ENCODE peak calls at places on chromosomes 13 and 19, in seven cellular contexts. S, Q, V, D, Z, T and H are unnamed samples.

GRCh38 chr19:3506384-3507340 is 551 bp downstream of the FZR1 start:
- DNase-seq in Z (no peak), T (no peak), S (peak), Q (no peak), V (peak), D (no peak), H (no peak)

GRCh38 chr13:31749929-31750328 is 10.6 kb downstream of the RXFP2 start:
- DNase-seq in Q (no peak), V (no peak), T (no peak), S (no peak), Z (no peak), D (no peak), H (no peak)

GRCh38 chr13:30585748-30586262 is 31.9 kb upstream of the USPL1 start:
- DNase-seq in Q (no peak), T (no peak), D (no peak), Z (no peak), V (no peak), S (no peak), H (no peak)

GRCh38 chr13:44032801-44033200 is 153.1 kb downstream of the LACC1 start:
- DNase-seq in Z (no peak), T (no peak), V (no peak), Q (no peak), S (no peak), D (no peak), H (no peak)

GRCh38 chr19:18107235-18108083 is 9.9 kb downstream of the MAST3 start:
- DNase-seq in Z (no peak), S (peak), D (no peak), T (no peak), V (no peak), Q (no peak), H (no peak)

GRCh38 chr19:32387701-32388392 is 17.7 kb upstream of the DPY19L3 start:
- DNase-seq in V (no peak), S (no peak), Z (no peak), Q (no peak), D (no peak), T (no peak), H (no peak)

GRCh38 chr13:96216543-96216942 is 126.6 kb downstream of the HS6ST3 start:
- DNase-seq in Z (no peak), Q (no peak), V (no peak), D (no peak), T (no peak), S (no peak), H (no peak)

GRCh38 chr19:16022251-16022650 is 54.0 kb upstream of the TPM4 start:
- DNase-seq in S (no peak), Z (no peak), D (no peak), T (no peak), Q (no peak), V (no peak), H (no peak)

GRCh38 chr13:45615501-45616101 is at the start of gene ERICH6B:
- DNase-seq in T (no peak), Z (no peak), D (peak), Q (no peak), S (no peak), V (no peak), H (no peak)

GRCh38 chr13:45527699-45528462 is 63.1 kb downstream of the COG3 start:
- DNase-seq in S (no peak), T (peak), V (no peak), Q (no peak), D (no peak), Z (no peak), H (no peak)

GRCh38 chr19:15640294-15640903 is at the start of gene CYP4F3:
- DNase-seq in S (peak), V (peak), D (no peak), Q (no peak), T (peak), Z (peak), H (no peak)

GRCh38 chr13:80251403-80251802 is 89.5 kb downstream of the SPRY2 start:
- DNase-seq in D (no peak), Q (no peak), Z (no peak), T (no peak), V (no peak), S (no peak), H (no peak)

GRCh38 chr19:28427256-28428083 is 785.5 kb downstream of the UQCRFS1 start:
- DNase-seq in Z (no peak), T (no peak), Q (no peak), V (no peak), D (no peak), S (no peak), H (no peak)

GRCh38 chr19:51296331-51297093 is 14.9 kb upstream of the IGLON5 start:
- DNase-seq in T (peak), V (peak), S (peak), Q (no peak), Z (no peak), D (no peak), H (no peak)

GRCh38 chr19:53936035-53936434 is 26.7 kb upstream of the CACNG8 start:
- DNase-seq in Z (no peak), Q (no peak), D (no peak), S (no peak), V (no peak), T (no peak), H (no peak)

GRCh38 chr19:13051581-13052165 is 51.0 kb downstream of the LYL1 start:
- DNase-seq in S (no peak), Q (no peak), V (peak), Z (no peak), D (no peak), T (peak), H (no peak)

GRCh38 chr19:16737909-16738308 is 18.3 kb downstream of the NWD1 start:
- DNase-seq in V (no peak), S (no peak), Z (no peak), D (no peak), Q (no peak), T (peak), H (no peak)

GRCh38 chr19:16888629-16889371 is at the start of gene F2RL3:
- DNase-seq in D (no peak), V (peak), S (peak), T (no peak), Z (no peak), Q (no peak), H (no peak)

GRCh38 chr19:4472174-4472974 is at the start of gene HDGFL2:
- DNase-seq in Z (no peak), V (peak), T (no peak), S (no peak), Q (no peak), D (no peak), H (no peak)

GRCh38 chr19:50909240-50910070 is 1.7 kb downstream of the KLK4 start:
- DNase-seq in V (peak), D (peak), Z (peak), Q (no peak), T (peak), S (peak), H (no peak)

GRCh38 chr13:103157434-103158145 is 91.4 kb upstream of the SLC10A2 start:
- DNase-seq in Z (no peak), S (no peak), V (no peak), D (no peak), Q (no peak), T (no peak), H (no peak)

GRCh38 chr13:72489751-72490150 is 237.7 kb downstream of the MZT1 start:
- DNase-seq in D (no peak), T (no peak), Z (no peak), V (no peak), S (no peak), Q (no peak), H (no peak)

GRCh38 chr13:111961236-111961635 is 105.7 kb upstream of the SOX1 start:
- DNase-seq in T (no peak), V (no peak), S (no peak), Z (no peak), D (no peak), Q (no peak), H (no peak)
- TF ChIP-seq SIN3A in T (no peak), V (no peak), S (no peak), Z (no peak), D (no peak), Q (no peak), H (no peak)

DNA sequence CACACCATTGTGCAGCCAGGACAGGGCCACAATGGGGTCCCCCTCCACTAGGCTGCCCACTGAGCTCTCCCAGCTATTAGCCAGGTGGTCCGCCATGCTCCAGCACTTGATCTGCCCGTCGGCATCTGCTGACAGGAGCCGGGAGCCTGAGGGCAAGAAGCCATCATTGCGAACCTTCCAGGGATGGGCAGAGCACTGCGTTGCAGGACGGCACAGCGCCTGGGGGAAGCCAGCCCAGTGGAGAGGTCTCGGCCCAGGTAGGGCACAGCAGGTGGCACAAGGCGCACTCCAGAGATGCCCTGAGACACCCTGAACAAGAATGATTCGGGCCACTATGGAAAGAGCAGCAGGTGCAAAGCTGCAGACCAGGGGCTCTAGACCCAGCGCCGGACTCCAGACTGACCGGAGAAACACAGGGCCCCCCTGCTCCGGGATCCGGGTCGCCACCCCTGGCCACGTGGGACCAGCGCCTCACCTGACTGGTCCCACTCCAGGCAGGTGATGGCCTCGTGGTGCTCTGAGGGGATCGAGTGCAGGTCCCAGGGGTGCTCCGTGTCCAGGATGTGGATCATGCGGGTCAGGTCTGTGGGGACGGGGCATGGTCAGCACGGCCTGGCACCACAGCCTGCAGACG is 3.2 kb downstream of the MED16 start:
- DNase-seq in V (no peak), S (no peak), D (no peak), Z (no peak), Q (no peak), T (no peak), H (no peak)
- H3K27ac ChIP-seq in V (no peak), S (no peak), D (no peak), Z (no peak), Q (no peak), T (no peak), H (no peak)

GRCh38 chr19:33413868-33414666 is 40.6 kb downstream of the CEBPG start:
- DNase-seq in D (no peak), Q (no peak), T (no peak), Z (no peak), V (no peak), S (peak), H (no peak)

GRCh38 chr19:33417751-33418150 is 44.2 kb downstream of the CEBPG start:
- DNase-seq in T (no peak), Q (no peak), D (no peak), V (no peak), S (no peak), Z (no peak), H (no peak)

GRCh38 chr19:33418461-33418860 is 45.0 kb downstream of the CEBPG start:
- DNase-seq in Q (no peak), T (no peak), D (no peak), V (no peak), S (no peak), Z (no peak), H (no peak)

GRCh38 chr19:33414667-33415605 is 41.4 kb downstream of the CEBPG start:
- DNase-seq in Z (no peak), S (no peak), Q (no peak), D (no peak), T (no peak), V (no peak), H (no peak)

DNA sequence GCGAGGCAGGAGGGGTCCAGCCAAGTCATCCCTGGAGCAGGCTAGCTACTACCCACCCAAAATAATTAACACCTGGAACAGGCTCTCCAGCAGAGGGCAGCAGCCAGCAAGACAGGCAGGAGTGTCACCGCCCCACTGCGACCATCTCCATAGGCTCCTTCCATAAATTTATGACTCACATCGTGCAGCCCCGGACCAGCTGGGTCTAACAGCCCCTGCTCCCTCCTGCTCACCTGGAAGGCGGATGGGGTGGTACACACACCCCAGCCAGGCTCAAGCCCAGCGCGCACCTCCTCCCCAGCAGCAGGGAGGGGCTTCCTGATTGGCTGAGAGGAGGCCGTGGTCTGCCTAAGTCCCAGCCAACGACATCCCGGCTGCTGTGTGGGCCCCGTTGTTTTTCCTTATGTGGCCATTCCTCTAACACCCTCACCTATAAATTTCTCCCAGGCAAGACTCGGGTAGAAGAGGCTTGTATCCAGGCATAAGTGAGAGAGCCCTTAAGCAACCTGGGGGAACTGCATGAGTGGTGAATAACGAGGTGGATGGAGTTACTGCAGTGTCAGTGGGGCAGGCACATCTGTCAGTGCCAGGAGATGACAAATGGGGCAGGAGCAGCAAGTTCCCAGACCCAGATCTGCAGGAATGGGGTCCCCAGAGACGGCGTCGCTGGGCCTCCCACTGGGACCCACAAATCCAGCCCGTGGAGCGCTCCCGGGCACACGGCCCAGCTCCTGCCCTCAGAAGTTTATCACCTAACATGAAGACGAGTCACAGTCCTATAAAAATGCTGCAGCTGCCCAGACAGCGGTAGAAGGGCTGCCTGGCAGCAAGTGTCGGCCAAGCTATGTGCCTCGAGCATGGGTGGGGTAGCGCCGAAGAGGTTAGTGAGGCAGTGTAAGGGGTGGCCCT is 43.1 kb downstream of the CEBPG start:
- DNase-seq in T (peak), S (peak), V (peak), Z (peak), D (peak), Q (no peak), H (no peak)
- TF ChIP-seq SIN3A in T (no peak), S (no peak), V (no peak), Z (no peak), D (no peak), Q (no peak), H (no peak)

GRCh38 chr19:45103200-45103624 is 10.2 kb downstream of the PPP1R37 start:
- DNase-seq in T (no peak), Z (no peak), S (no peak), Q (no peak), D (no peak), V (no peak), H (no peak)
- H3K27ac ChIP-seq in T (peak), Z (no peak), S (no peak), Q (no peak), D (no peak), V (no peak), H (no peak)

DNA sequence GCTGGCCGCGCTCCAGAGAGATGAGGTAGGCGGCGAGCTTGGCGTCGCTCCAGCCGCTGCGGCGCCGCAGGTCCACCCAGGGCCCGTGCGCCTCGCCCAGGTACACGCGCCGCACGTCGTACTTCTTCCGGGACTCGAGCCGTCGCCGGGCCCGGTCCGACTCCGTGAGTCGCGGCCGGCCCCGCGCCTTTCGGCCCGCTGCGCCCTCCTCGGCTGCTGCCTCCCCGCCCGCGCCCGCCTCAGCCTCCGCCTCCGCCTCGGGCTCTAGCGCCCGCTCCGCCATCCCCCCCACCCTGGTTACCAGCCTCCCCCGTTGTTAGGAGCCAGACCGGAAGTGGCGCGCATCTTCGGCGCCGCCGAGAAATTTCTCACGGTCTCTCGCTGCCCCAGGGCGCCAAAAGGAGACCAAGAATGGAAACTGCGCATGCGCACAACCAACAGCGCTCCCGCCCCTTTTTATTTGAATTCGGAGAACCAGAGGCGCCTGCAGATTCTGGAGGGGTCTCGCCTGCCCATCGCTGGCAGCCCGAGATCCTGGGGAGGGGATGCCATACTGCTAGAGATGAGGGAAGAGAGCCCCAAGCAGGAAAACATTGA is at the start of gene ZNF653:
- DNase-seq in T (peak), V (peak), Z (peak), S (peak), Q (peak), D (peak), H (no peak)
- TF ChIP-seq SIN3A in T (no peak), V (no peak), Z (no peak), S (no peak), Q (peak), D (no peak), H (peak)

DNA sequence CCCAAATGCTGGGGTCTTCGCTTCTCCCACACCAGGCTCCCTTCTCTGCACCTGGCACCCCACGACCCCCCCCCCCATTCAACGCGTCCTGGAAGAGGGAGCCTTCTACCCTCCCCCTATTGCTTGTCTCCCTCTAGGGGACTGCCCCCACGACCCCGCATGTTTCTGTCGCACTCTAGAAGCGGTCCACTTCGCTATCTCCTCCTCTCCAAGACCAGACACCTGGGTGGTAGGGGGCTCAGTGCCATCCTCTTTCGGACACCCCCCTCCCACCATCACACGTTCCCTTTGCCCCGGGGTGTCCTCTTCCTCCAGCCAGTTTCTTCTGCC is 1.5 kb downstream of the TGFB1 start:
- DNase-seq in S (no peak), D (no peak), Z (no peak), Q (no peak), V (no peak), T (no peak), H (no peak)
- H3K27ac ChIP-seq in S (no peak), D (no peak), Z (peak), Q (peak), V (peak), T (no peak), H (peak)